ENCODE peak calls at places on chromosomes 2 and 18, in six cellular contexts. Q is hepatocyte; N is lower lobe of right lung; I is CD4-positive, alpha-beta T cell; L is tibial artery; A is IMR-90. M is an unnamed sample.

GRCh38 chr2:237673130-237673921 is 45.9 kb downstream of the LRRFIP1 start:
- DNase-seq in Q (peak), I (peak), A (peak), L (peak), N (peak), M (peak)

GRCh38 chr2:102618452-102619413 is 620 bp upstream of the SLC9A2 start:
- DNase-seq in I (no peak), A (no peak), L (peak), Q (peak), N (peak), M (no peak)

GRCh38 chr2:175855794-175856453 is 146.1 kb downstream of the LNPK start:
- DNase-seq in I (no peak), A (peak), L (peak), Q (no peak), N (no peak), M (no peak)

GRCh38 chr18:51195602-51196115 is 1.8 kb downstream of the MEX3C start:
- DNase-seq in A (peak), I (no peak), N (no peak), L (no peak), Q (peak), M (no peak)

GRCh38 chr2:188628989-188629889 is 337.6 kb downstream of the GULP1 start:
- DNase-seq in I (no peak), L (no peak), N (no peak), A (peak), Q (peak), M (no peak)

GRCh38 chr2:100882645-100883613 is 63.0 kb downstream of the NPAS2 start:
- DNase-seq in N (no peak), I (no peak), L (no peak), Q (peak), A (peak), M (no peak)

GRCh38 chr2:27973592-27973991 is 83.1 kb downstream of the BABAM2 start:
- DNase-seq in L (no peak), Q (peak), A (peak), N (no peak), I (no peak), M (no peak)

GRCh38 chr2:37324536-37324785 is 172 bp downstream of the PRKD3 start:
- DNase-seq in L (peak), Q (peak), I (peak), N (peak), A (peak), M (no peak)

GRCh38 chr2:8141079-8141762 is 540.6 kb upstream of the ID2 start:
- DNase-seq in A (no peak), L (no peak), N (no peak), I (no peak), Q (no peak), M (no peak)

GRCh38 chr2:222306393-222307137 is 7.8 kb upstream of the PAX3 start:
- DNase-seq in Q (no peak), L (no peak), A (no peak), N (no peak), I (no peak), M (no peak)

GRCh38 chr2:127096280-127096679 is 10.7 kb downstream of the BIN1 start:
- DNase-seq in A (no peak), L (no peak), Q (no peak), N (peak), I (no peak), M (no peak)

GRCh38 chr2:230890696-230891095 is 26.0 kb downstream of the ITM2C start:
- DNase-seq in A (no peak), N (peak), Q (no peak), I (no peak), L (no peak), M (no peak)

GRCh38 chr2:110858993-110859770 is 126.8 kb downstream of the ACOXL start:
- DNase-seq in I (no peak), Q (no peak), A (no peak), L (no peak), N (no peak), M (no peak)

GRCh38 chr2:52659536-52659935 is 1108.1 kb upstream of the CHAC2 start:
- DNase-seq in N (no peak), Q (no peak), I (no peak), A (peak), L (no peak), M (no peak)

GRCh38 chr2:9030882-9031645 is 27.6 kb upstream of the MBOAT2 start:
- DNase-seq in Q (no peak), A (peak), L (no peak), N (no peak), I (no peak), M (no peak)

GRCh38 chr2:128412181-128412871 is 93.7 kb upstream of the HS6ST1 start:
- DNase-seq in A (no peak), N (no peak), Q (no peak), I (no peak), L (peak), M (no peak)

GRCh38 chr2:205868773-205869333 is 186.6 kb downstream of the NRP2 start:
- DNase-seq in N (no peak), I (no peak), L (no peak), Q (no peak), A (peak), M (no peak)

GRCh38 chr2:180823546-180824141 is 156.8 kb upstream of the UBE2E3 start:
- DNase-seq in A (peak), I (no peak), L (no peak), Q (no peak), N (no peak), M (no peak)

GRCh38 chr18:75203456-75204261 is 5.3 kb downstream of the PTGR3 start:
- DNase-seq in Q (peak), N (no peak), A (peak), L (no peak), I (no peak), M (peak)

GRCh38 chr18:68220458-68220857 is 494.4 kb downstream of the TMX3 start:
- DNase-seq in I (no peak), N (no peak), A (no peak), L (no peak), Q (no peak), M (no peak)

GRCh38 chr2:65299246-65299645 is 71.6 kb downstream of the ACTR2 start:
- DNase-seq in L (no peak), I (peak), Q (no peak), A (peak), N (no peak), M (no peak)

GRCh38 chr2:40451926-40452605 is at the start of gene SLC8A1:
- DNase-seq in Q (peak), A (peak), N (peak), I (no peak), L (peak), M (no peak)

GRCh38 chr2:137000790-137001189 is 235.4 kb downstream of the THSD7B start:
- DNase-seq in L (no peak), I (no peak), N (no peak), A (no peak), Q (no peak), M (no peak)
- H3K27ac ChIP-seq in L (no peak), I (no peak), N (no peak), A (no peak), Q (no peak), M (no peak)

DNA sequence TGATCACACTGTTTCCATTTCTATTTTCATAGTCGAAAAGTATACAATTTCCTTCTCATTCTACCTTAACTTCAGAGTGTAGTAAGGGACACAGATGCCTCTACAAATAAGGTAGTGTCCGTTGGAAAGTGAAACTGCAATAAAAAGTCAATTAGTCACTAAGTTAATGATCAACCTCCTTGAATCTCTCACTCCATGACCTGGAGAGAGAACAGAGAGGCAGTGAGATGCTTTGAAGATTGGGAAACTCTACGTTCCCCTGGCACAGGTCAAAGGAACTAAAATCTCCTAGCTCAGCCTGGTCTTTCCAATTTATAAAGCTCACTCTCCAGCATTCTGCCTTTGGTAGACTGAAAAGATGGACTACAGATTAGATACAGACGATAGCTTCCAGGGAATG is 153.8 kb upstream of the ACAA2 start:
- DNase-seq in N (no peak), Q (peak), I (no peak), L (no peak), A (no peak), M (no peak)
- H3K27ac ChIP-seq in N (no peak), Q (peak), I (no peak), L (no peak), A (no peak), M (no peak)

GRCh38 chr18:54235871-54236270 is 11.4 kb upstream of the MBD2 start:
- DNase-seq in Q (no peak), I (no peak), L (no peak), N (no peak), A (no peak), M (no peak)
- H3K27ac ChIP-seq in Q (peak), I (no peak), L (no peak), N (no peak), A (no peak), M (no peak)

GRCh38 chr2:152405206-152406118 is 70.5 kb downstream of the FMNL2 start:
- DNase-seq in A (peak), N (no peak), L (no peak), I (no peak), Q (peak), M (no peak)

GRCh38 chr2:152406119-152406835 is 71.3 kb downstream of the FMNL2 start:
- DNase-seq in I (no peak), N (no peak), A (no peak), L (no peak), Q (no peak), M (no peak)

GRCh38 chr2:152402780-152403388 is 67.9 kb downstream of the FMNL2 start:
- DNase-seq in L (no peak), Q (no peak), A (no peak), I (no peak), N (no peak), M (no peak)

GRCh38 chr2:152400607-152401214 is 65.7 kb downstream of the FMNL2 start:
- DNase-seq in N (no peak), L (no peak), Q (no peak), I (no peak), A (no peak), M (no peak)

DNA sequence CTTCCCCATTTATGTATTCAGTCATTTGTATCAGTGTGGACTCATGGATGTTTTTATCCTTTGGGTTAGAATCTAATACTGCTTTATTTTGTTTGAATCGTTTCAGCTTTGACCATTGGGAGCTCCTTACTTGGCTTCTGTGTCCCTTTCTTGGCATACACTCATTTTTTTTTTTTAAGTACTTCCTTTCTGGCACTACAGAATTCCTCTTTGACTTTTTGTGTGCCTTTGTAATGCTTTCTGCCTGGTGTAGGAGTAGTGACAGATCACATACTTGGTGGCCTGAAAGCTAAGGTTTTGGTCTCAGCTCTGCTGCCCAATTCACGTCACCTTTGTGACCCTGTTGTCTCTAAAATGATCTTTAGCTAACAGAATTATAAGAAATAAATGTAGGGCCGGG is 68.4 kb downstream of the FMNL2 start:
- DNase-seq in I (no peak), L (no peak), A (no peak), Q (no peak), N (no peak), M (no peak)
- H3K27ac ChIP-seq in I (no peak), L (peak), A (no peak), Q (no peak), N (peak), M (peak)

DNA sequence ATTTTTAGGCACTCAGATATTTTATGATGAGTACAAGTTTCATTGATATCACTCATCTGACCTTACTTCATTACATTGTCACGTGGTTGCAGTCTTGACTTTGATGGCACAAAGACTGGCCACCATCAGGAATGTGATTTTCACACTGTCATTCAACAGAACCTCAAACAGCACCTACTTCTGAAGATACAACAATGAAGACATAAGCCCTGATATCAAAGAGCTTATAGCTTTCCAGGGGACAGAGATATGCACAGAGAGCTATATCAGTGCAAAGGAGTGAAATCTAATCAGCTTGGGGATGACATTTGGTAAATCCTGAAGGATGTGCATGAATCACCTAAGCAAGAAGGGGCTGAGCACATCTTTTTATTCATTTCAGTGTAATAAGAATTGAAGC is 72.3 kb downstream of the MEP1B start:
- DNase-seq in A (no peak), N (no peak), L (no peak), Q (no peak), I (no peak), M (no peak)
- H3K27ac ChIP-seq in A (no peak), N (no peak), L (no peak), Q (no peak), I (no peak), M (no peak)

GRCh38 chr2:190711069-190711468 is 62.2 kb downstream of the NAB1 start:
- DNase-seq in A (no peak), Q (no peak), N (no peak), I (no peak), L (no peak), M (no peak)
- H3K27ac ChIP-seq in A (no peak), Q (no peak), N (no peak), I (no peak), L (no peak), M (no peak)

GRCh38 chr2:139720056-139720455 is 939.9 kb upstream of the NXPH2 start:
- DNase-seq in A (no peak), L (no peak), N (no peak), I (no peak), Q (no peak), M (no peak)

DNA sequence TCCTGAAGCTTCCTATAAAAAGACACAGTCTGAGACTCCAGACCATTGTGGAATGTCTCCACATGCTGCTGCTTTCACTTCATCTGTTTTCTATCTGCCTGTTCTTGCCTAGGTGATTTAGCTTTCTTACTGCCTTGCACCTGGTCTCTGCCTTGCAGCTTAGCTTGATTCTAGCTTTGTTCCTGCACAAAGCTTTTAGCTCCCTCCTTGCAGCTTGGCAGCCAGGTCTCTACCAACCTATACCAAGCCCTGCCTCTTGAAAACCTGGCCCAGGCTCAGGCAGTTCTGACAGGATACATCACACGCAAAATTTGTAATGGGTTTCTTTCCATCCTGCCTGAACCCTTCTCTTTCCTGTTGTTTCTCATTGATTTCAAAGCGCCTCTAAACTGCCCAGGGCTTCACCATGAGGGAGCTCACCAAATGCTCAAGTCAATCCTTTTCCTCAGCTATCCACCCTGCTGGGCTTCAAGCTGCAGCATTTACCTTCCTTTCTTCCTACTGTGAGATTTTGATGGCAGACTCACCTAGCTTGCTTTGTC is 941.3 kb upstream of the NXPH2 start:
- DNase-seq in A (no peak), N (no peak), I (no peak), Q (no peak), L (no peak), M (no peak)
- H3K27ac ChIP-seq in A (no peak), N (no peak), I (no peak), Q (no peak), L (no peak), M (no peak)

M was measured in caudate nucleus.